ENCODE peak calls at places on chromosome 16, in five cellular contexts. F is IMR-90, D is H9, R is mesenchymal stem cell, B is trophoblast cell. X is an unnamed sample. For H3K4me1, the result is how much of the 10 kb centered on the place peaks cover.

GRCh38 chr16:66695474-66695934 is 1.0 kb downstream of the CMTM4 start:
- DNase-seq in F (no peak), D (no peak), R (no peak), B (no peak), X (no peak)

GRCh38 chr16:919658-920631 is 50.8 kb downstream of the LMF1 start:
- DNase-seq in F (peak), D (no peak), R (peak), B (peak), X (no peak)

GRCh38 chr16:85083051-85083639 is 29.1 kb downstream of the CIBAR2 start:
- DNase-seq in F (peak), D (peak), R (no peak), B (no peak), X (no peak)

GRCh38 chr16:21980032-21980431 is 20.9 kb downstream of the PDZD9 start:
- DNase-seq in F (no peak), D (no peak), R (no peak), B (no peak), X (no peak)

GRCh38 chr16:29862383-29862883 is 593 bp downstream of the CDIPT start:
- DNase-seq in F (no peak), D (no peak), R (peak), B (peak), X (no peak)

GRCh38 chr16:51154271-51155171 is 3.5 kb upstream of the SALL1 start:
- DNase-seq in F (no peak), D (peak), R (peak), B (no peak), X (no peak)

GRCh38 chr16:51994597-51994996 is 552.3 kb downstream of the TOX3 start:
- DNase-seq in F (no peak), D (no peak), R (no peak), B (peak), X (no peak)

GRCh38 chr16:72876221-72876620 is 171.7 kb downstream of the ZFHX3 start:
- DNase-seq in F (peak), D (no peak), R (peak), B (no peak), X (no peak)

GRCh38 chr16:15403392-15403995 is 7.9 kb downstream of the MPV17L start:
- DNase-seq in F (no peak), D (no peak), R (peak), B (no peak), X (no peak)

GRCh38 chr16:48576927-48577326 is 33.1 kb downstream of the N4BP1 start:
- DNase-seq in F (peak), D (no peak), R (no peak), B (peak), X (no peak)

GRCh38 chr16:75011634-75012307 is 12.9 kb downstream of the ZNRF1 start:
- DNase-seq in F (peak), D (no peak), R (peak), B (peak), X (no peak)

GRCh38 chr16:88498576-88499208 is 45.6 kb downstream of the ZFPM1 start:
- DNase-seq in F (no peak), D (no peak), R (no peak), B (no peak), X (no peak)

GRCh38 chr16:19017179-19017578 is 33.4 kb downstream of the TMC7 start:
- DNase-seq in F (no peak), D (no peak), R (no peak), B (no peak), X (no peak)

GRCh38 chr16:82317411-82318168 is 147.6 kb upstream of the MPHOSPH6 start:
- DNase-seq in F (no peak), D (no peak), R (no peak), B (no peak), X (no peak)

GRCh38 chr16:84048306-84048705 is 5.7 kb upstream of the SLC38A8 start:
- DNase-seq in F (no peak), D (peak), R (no peak), B (no peak), X (no peak)

GRCh38 chr16:56921571-56921970 is 10.4 kb upstream of the HERPUD1 start:
- DNase-seq in F (no peak), D (no peak), R (no peak), B (peak), X (no peak)

GRCh38 chr16:9599415-9600110 is 508.1 kb downstream of the HAPSTR1 start:
- DNase-seq in F (no peak), D (no peak), R (no peak), B (no peak), X (no peak)

GRCh38 chr16:23699100-23699499 is 13.9 kb downstream of the ERN2 start:
- DNase-seq in F (no peak), D (no peak), R (no peak), B (no peak), X (no peak)

GRCh38 chr16:23702951-23703350 is 10.1 kb downstream of the ERN2 start:
- DNase-seq in F (no peak), D (no peak), R (no peak), B (no peak), X (no peak)

GRCh38 chr16:23700509-23700908 is 12.5 kb downstream of the ERN2 start:
- DNase-seq in F (no peak), D (peak), R (no peak), B (no peak), X (no peak)

GRCh38 chr16:23700093-23700492 is 12.9 kb downstream of the ERN2 start:
- DNase-seq in F (no peak), D (no peak), R (no peak), B (no peak), X (no peak)

DNA sequence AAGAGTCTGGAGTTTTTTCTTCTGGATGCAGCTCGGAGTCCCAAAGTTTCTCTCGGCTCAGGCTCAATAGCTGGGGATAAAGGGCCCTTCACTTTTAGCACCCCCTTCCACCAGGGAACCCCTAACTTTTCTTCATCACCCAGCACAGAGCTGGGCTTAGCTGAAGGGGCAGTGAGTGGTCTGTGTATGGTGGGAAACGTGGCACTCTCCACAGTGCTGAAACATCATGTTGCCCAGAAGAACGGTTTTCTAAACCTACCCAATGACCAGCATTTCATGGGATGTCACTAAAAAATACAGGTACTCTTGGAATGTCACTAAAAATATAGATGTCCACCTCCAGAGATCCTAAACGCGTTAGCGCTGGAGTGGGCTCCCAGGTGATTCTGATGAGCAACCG is 12.0 kb downstream of the ERN2 start:
- DNase-seq in F (no peak), D (no peak), R (no peak), B (no peak), X (no peak)
- H4K91ac ChIP-seq in F (no peak), D (no peak), R (no peak), B (no peak), X (no peak)

GRCh38 chr16:70157477-70158260 is 15.9 kb upstream of the CLEC18C start:
- DNase-seq in F (no peak), D (no peak), R (no peak), B (no peak), X (no peak)
- H3K4me1 ChIP-seq in F (under half), D (under half), R (under half), B (under half), X (under half)

DNA sequence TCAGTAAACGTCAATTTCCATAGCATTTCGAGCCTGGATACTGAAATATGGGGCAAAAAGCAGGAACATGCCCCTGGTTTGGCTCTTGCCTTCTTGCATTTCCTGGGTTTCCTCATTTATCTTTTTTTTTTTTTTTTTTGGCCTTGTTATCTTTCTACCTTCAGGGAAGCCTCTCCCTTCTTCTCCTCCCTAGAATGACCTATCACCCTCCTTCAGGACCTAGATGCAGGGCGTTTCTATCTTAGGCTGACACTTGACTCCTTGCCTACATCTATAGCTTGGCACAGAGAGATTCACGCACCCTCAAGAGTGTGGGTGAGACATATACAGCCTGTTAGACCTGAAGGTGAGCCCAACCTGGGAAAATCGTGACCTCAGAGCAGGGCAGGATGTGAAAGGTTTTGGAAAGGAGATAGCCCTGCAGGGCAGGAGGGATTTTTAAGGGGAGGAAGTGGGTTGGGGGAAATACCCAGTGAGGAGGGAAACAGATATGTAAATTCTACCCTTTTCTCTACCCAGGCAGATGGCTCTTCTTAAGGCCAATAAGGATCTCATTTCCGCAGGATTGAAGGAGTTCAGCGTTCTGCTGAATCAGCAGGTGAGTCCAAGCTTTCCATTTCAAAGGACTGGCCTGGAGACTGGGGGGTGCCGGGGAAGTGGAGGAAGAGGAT is at the start of gene AHSP:
- DNase-seq in F (no peak), D (peak), R (no peak), B (no peak), X (no peak)
- H2AFZ ChIP-seq in F (peak), D (no peak), R (no peak), B (no peak), X (peak)

DNA sequence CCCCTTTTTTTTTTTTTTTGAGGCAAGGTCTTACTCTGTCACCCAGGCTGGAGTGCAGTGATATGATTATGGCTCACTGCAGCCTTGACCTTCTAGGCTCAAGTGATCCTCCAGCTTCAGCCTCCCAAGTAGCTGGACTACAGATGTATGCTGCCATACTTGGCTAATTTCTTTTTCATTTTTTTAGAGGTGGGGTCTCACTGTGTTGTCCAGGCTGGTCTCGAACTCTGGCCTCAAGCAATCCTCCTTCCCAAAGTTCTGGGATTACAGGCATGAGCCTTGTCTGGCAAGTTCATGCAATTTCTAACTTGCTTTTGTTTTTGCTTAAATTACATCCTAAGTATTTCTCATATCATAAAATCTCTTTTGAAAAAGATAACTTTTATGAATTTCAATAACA is 33.8 kb upstream of the NFAT5 start:
- DNase-seq in F (no peak), D (no peak), R (no peak), B (no peak), X (no peak)
- H4K91ac ChIP-seq in F (peak), D (no peak), R (no peak), B (peak), X (no peak)

GRCh38 chr16:68520649-68521086 is 18.4 kb upstream of the ZFP90 start:
- DNase-seq in F (peak), D (peak), R (peak), B (peak), X (peak)
- H3K4me1 ChIP-seq in F (under half), D (under half), R (under half), B (under half), X (under half)